ENCODE peak calls at places on chromosomes 3 and 15, in five cellular contexts. L is A549, U is astrocyte, E is colonic mucosa, H is fibroblast of the aortic adventitia. P is an unnamed sample.

GRCh38 chr15:82143390-82144047 is 97.7 kb upstream of the MEX3B start:
- DNase-seq in L (no peak), U (no peak), E (no peak), H (no peak), P (peak; percentile 37)

GRCh38 chr15:47027322-47027946 is 689.9 kb upstream of the SEMA6D start:
- DNase-seq in H (no peak), E (no peak), L (no peak), U (no peak), P (peak; percentile 1)

GRCh38 chr3:115658337-115659181 is 35.2 kb downstream of the GAP43 start:
- DNase-seq in E (peak; percentile 70), L (peak; percentile 58), U (peak; percentile 88), H (peak; percentile 89), P (no peak)

GRCh38 chr15:75454471-75455418 is 3.3 kb upstream of the SIN3A start:
- DNase-seq in L (no peak), E (peak; percentile 33), H (peak; percentile 3), U (no peak), P (peak; percentile 55)

GRCh38 chr3:100022506-100022905 is 91.8 kb downstream of the FILIP1L start:
- DNase-seq in H (no peak), L (no peak), U (peak; percentile 40), E (no peak), P (no peak)

GRCh38 chr15:51973775-51974174 is 2.2 kb upstream of the LEO1 start:
- DNase-seq in H (no peak), U (no peak), L (no peak), E (no peak), P (no peak)

GRCh38 chr3:183468424-183468823 is 40.0 kb upstream of the MCF2L2 start:
- DNase-seq in E (no peak), U (no peak), L (no peak), H (peak; percentile 41), P (no peak)

GRCh38 chr3:192515661-192516040 is 211.7 kb downstream of the FGF12 start:
- DNase-seq in E (no peak), U (no peak), L (no peak), H (no peak), P (no peak)

GRCh38 chr3:69051796-69052566 is at the start of gene TMF1:
- DNase-seq in L (peak; percentile 98), E (peak; percentile 98), H (peak; percentile 100), U (peak; percentile 98), P (peak; percentile 99)

GRCh38 chr3:119149484-119149883 is 3.5 kb downstream of the TEX55 start:
- DNase-seq in H (peak; percentile 65), E (no peak), L (peak; percentile 75), U (peak; percentile 76), P (no peak)

GRCh38 chr3:45098315-45098714 is 47.9 kb downstream of the CDCP1 start:
- DNase-seq in H (no peak), U (no peak), E (no peak), L (no peak), P (no peak)

GRCh38 chr3:25572336-25572735 is 92.4 kb downstream of the TOP2B start:
- DNase-seq in H (no peak), E (no peak), U (no peak), L (no peak), P (no peak)

GRCh38 chr3:194838236-194838635 is 152.6 kb downstream of the FAM43A start:
- DNase-seq in E (no peak), L (no peak), H (no peak), U (no peak), P (no peak)

GRCh38 chr3:20861454-20861853 is 675.4 kb upstream of the SGO1 start:
- DNase-seq in H (no peak), U (peak; percentile 4), E (no peak), L (no peak), P (no peak)

GRCh38 chr3:16134173-16134928 is 40.1 kb upstream of the GALNT15 start:
- DNase-seq in U (no peak), H (peak; percentile 66), E (no peak), L (no peak), P (no peak)

GRCh38 chr3:182725372-182726251 is 67.7 kb upstream of the ATP11B start:
- DNase-seq in L (no peak), U (no peak), E (peak; percentile 58), H (no peak), P (no peak)

GRCh38 chr3:110248666-110249065 is 823.0 kb upstream of the NECTIN3 start:
- DNase-seq in U (no peak), H (no peak), L (no peak), E (no peak), P (no peak)

GRCh38 chr15:89455535-89455934 is 40.8 kb downstream of the RHCG start:
- DNase-seq in L (no peak), E (no peak), H (no peak), U (no peak), P (no peak)

GRCh38 chr3:158711886-158712285 is 20.4 kb downstream of the RARRES1 start:
- DNase-seq in E (no peak), H (peak; percentile 97), L (peak; percentile 50), U (peak; percentile 95), P (no peak)

GRCh38 chr3:464255-464654 is 267.7 kb downstream of the CHL1 start:
- DNase-seq in H (no peak), L (no peak), E (no peak), U (no peak), P (no peak)

GRCh38 chr15:77239892-77240608 is 169.1 kb upstream of the TSPAN3 start:
- DNase-seq in E (no peak), L (no peak), U (no peak), H (peak; percentile 18), P (no peak)

GRCh38 chr15:31172606-31173005 is 71.1 kb upstream of the TRPM1 start:
- DNase-seq in L (no peak), U (no peak), H (no peak), E (no peak), P (no peak)

GRCh38 chr3:177104299-177104992 is 92.8 kb downstream of the TBL1XR1 start:
- DNase-seq in L (no peak), E (no peak), U (no peak), H (no peak), P (no peak)

GRCh38 chr3:186165331-186165730 is 56.4 kb upstream of the ETV5 start:
- DNase-seq in E (no peak), H (no peak), U (peak; percentile 33), L (no peak), P (no peak)

GRCh38 chr3:183764854-183765731 is 60.3 kb downstream of the MAP6D1 start:
- DNase-seq in E (no peak), H (peak; percentile 68), U (peak; percentile 94), L (peak; percentile 38), P (peak; percentile 87)

DNA sequence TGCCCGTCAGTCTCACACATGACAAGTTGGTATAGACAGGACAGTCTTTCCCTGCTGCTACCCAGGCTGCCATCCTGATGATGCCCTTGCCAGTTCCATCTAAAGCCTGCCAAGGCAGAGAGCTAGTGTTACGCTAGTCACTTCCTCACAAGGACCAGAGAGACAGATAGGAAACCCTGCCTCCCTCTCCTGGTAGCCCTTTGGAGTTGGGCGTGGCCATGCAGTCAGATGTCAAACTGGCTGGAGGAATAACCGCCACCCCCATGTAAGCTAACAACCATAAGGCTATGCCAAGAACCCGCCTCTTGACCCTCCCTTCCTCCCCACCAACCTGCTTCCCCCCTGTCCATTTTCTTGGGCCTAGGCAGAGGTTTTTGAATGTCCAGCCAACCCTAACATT is 2.8 kb downstream of the TMEM115 start:
- DNase-seq in U (no peak), E (peak; percentile 86), H (peak; percentile 40), L (no peak), P (no peak)
- H3K4me3 ChIP-seq in U (peak overlapping the region; percentile 73), E (no peak overlapping the region), H (peak overlapping the region; percentile 96), L (no peak overlapping the region), P (no peak overlapping the region)

GRCh38 chr15:84960391-84961113 is 21.1 kb upstream of the PDE8A start:
- DNase-seq in H (no peak), U (no peak), L (no peak), E (no peak), P (no peak)
- H3K4me3 ChIP-seq in H (no peak overlapping the region), U (no peak overlapping the region), L (no peak overlapping the region), E (no peak overlapping the region), P (no peak overlapping the region)

GRCh38 chr3:151765685-151766084 is 32.0 kb downstream of the AADACL2 start:
- DNase-seq in E (no peak), U (no peak), H (no peak), L (peak; percentile 48), P (no peak)

GRCh38 chr3:151766454-151766853 is 32.7 kb downstream of the AADACL2 start:
- DNase-seq in E (no peak), U (peak; percentile 40), L (peak; percentile 98), H (peak; percentile 67), P (no peak)

GRCh38 chr3:151770941-151771340 is 37.2 kb downstream of the AADACL2 start:
- DNase-seq in L (peak; percentile 74), E (peak; percentile 53), U (peak; percentile 24), H (peak; percentile 67), P (no peak)

GRCh38 chr3:151769175-151769574 is 35.4 kb downstream of the AADACL2 start:
- DNase-seq in E (no peak), U (no peak), L (no peak), H (no peak), P (no peak)

GRCh38 chr3:151768393-151768930 is 34.7 kb downstream of the AADACL2 start:
- DNase-seq in E (no peak), H (no peak), U (no peak), L (peak; percentile 63), P (no peak)
- H3K4me3 ChIP-seq in E (no peak overlapping the region), H (no peak overlapping the region), U (no peak overlapping the region), L (peak overlapping the region; percentile 69), P (no peak overlapping the region)

GRCh38 chr3:112392393-112393359 is 59.7 kb downstream of the CD200 start:
- DNase-seq in E (no peak), H (no peak), U (no peak), L (no peak), P (no peak)

GRCh38 chr3:112391648-112392047 is 58.7 kb downstream of the CD200 start:
- DNase-seq in L (no peak), U (no peak), H (no peak), E (no peak), P (no peak)

GRCh38 chr3:112389961-112390360 is 57.0 kb downstream of the CD200 start:
- DNase-seq in E (no peak), U (no peak), L (no peak), H (no peak), P (no peak)

GRCh38 chr3:112388972-112389371 is 56.0 kb downstream of the CD200 start:
- DNase-seq in U (no peak), H (no peak), L (no peak), E (no peak), P (no peak)

GRCh38 chr3:112390783-112391641 is 58.1 kb downstream of the CD200 start:
- DNase-seq in H (peak; percentile 100), L (no peak), U (peak; percentile 99), E (no peak), P (peak; percentile 52)
- H3K4me3 ChIP-seq in H (no peak overlapping the region), L (no peak overlapping the region), U (peak overlapping the region; percentile 18), E (no peak overlapping the region), P (no peak overlapping the region)